ENCODE peak calls at places on chromosomes 6 and 20, in eight cellular contexts. Y, S, N, J, B, A, Z and G are unnamed samples.

GRCh38 chr20:60583741-60584140 is 625.5 kb downstream of the CDH26 start:
- DNase-seq in Y (no peak), S (no peak), N (no peak), J (no peak), B (no peak), A (no peak), Z (no peak), G (no peak)

GRCh38 chr6:126804255-126805064 is 314.0 kb upstream of the RSPO3 start:
- DNase-seq in Y (peak), S (no peak), N (peak), J (no peak), B (peak), A (no peak), Z (peak), G (peak)

GRCh38 chr6:119482850-119483285 is 133.3 kb upstream of the MAN1A1 start:
- DNase-seq in Y (no peak), S (no peak), N (no peak), J (no peak), B (no peak), A (no peak), Z (no peak), G (no peak)

GRCh38 chr6:145070791-145071190 is 664.5 kb downstream of the EPM2A start:
- DNase-seq in Y (peak), S (no peak), N (no peak), J (no peak), B (no peak), A (no peak), Z (no peak), G (no peak)

GRCh38 chr20:22204801-22205200 is 379.6 kb downstream of the FOXA2 start:
- DNase-seq in Y (no peak), S (no peak), N (no peak), J (no peak), B (no peak), A (no peak), Z (no peak), G (no peak)

GRCh38 chr20:881051-881820 is 34.9 kb downstream of the ANGPT4 start:
- DNase-seq in Y (peak), S (peak), N (no peak), J (no peak), B (peak), A (no peak), Z (no peak), G (no peak)

GRCh38 chr6:67854098-67854497 is 781.0 kb upstream of the ADGRB3 start:
- DNase-seq in Y (no peak), S (no peak), N (no peak), J (no peak), B (no peak), A (no peak), Z (no peak), G (no peak)

GRCh38 chr20:46027245-46027853 is 1.7 kb upstream of the SLC12A5 start:
- DNase-seq in Y (peak), S (no peak), N (peak), J (peak), B (peak), A (no peak), Z (peak), G (no peak)

GRCh38 chr6:31610891-31611425 is 4.1 kb upstream of the AIF1 start:
- DNase-seq in Y (no peak), S (no peak), N (no peak), J (no peak), B (no peak), A (no peak), Z (no peak), G (no peak)

GRCh38 chr6:75430631-75431345 is 62.8 kb downstream of the FILIP1 start:
- DNase-seq in Y (no peak), S (no peak), N (no peak), J (no peak), B (no peak), A (no peak), Z (no peak), G (no peak)

GRCh38 chr20:63551068-63551467 is 2.9 kb upstream of the FNDC11 start:
- DNase-seq in Y (no peak), S (no peak), N (no peak), J (no peak), B (no peak), A (no peak), Z (no peak), G (no peak)

GRCh38 chr20:10228330-10228729 is 9.7 kb downstream of the SNAP25 start:
- DNase-seq in Y (no peak), S (no peak), N (peak), J (no peak), B (no peak), A (no peak), Z (no peak), G (no peak)

GRCh38 chr20:51244496-51244895 is 221.6 kb upstream of the KCNG1 start:
- DNase-seq in Y (no peak), S (no peak), N (no peak), J (no peak), B (no peak), A (no peak), Z (no peak), G (no peak)

GRCh38 chr20:32521780-32522524 is 63.2 kb downstream of the NOL4L start:
- DNase-seq in Y (peak), S (no peak), N (peak), J (peak), B (peak), A (peak), Z (peak), G (peak)

GRCh38 chr20:2750343-2751251 is 49.8 kb downstream of the CPXM1 start:
- DNase-seq in Y (peak), S (no peak), N (peak), J (peak), B (peak), A (no peak), Z (peak), G (no peak)

GRCh38 chr20:10553326-10553984 is 118.3 kb downstream of the SLX4IP start:
- DNase-seq in Y (peak), S (no peak), N (peak), J (peak), B (peak), A (no peak), Z (peak), G (peak)

GRCh38 chr6:52598123-52598823 is 21.4 kb upstream of the TRAM2 start:
- DNase-seq in Y (peak), S (no peak), N (peak), J (peak), B (peak), A (peak), Z (peak), G (peak)

GRCh38 chr20:2386516-2387179 is 5.9 kb downstream of the TGM6 start:
- DNase-seq in Y (peak), S (no peak), N (no peak), J (no peak), B (no peak), A (no peak), Z (no peak), G (no peak)

GRCh38 chr20:54047741-54048140 is 22.7 kb downstream of the BCAS1 start:
- DNase-seq in Y (no peak), S (no peak), N (no peak), J (no peak), B (no peak), A (no peak), Z (no peak), G (no peak)

GRCh38 chr6:134176283-134176975 is 124.0 kb upstream of the SLC2A12 start:
- DNase-seq in Y (peak), S (no peak), N (no peak), J (peak), B (no peak), A (no peak), Z (no peak), G (peak)

GRCh38 chr6:63572733-63573139 is 456 bp downstream of the LOC128125822 start:
- DNase-seq in Y (no peak), S (no peak), N (no peak), J (no peak), B (no peak), A (no peak), Z (peak), G (peak)

GRCh38 chr20:50372770-50373088 is 137.5 kb upstream of the PTPN1 start:
- DNase-seq in Y (peak), S (no peak), N (peak), J (no peak), B (peak), A (no peak), Z (peak), G (no peak)

GRCh38 chr6:157143171-157143884 is 180.0 kb downstream of the TMEM242 start:
- DNase-seq in Y (peak), S (no peak), N (no peak), J (no peak), B (no peak), A (no peak), Z (no peak), G (peak)

GRCh38 chr20:2169456-2170088 is 67.9 kb downstream of the STK35 start:
- DNase-seq in Y (no peak), S (no peak), N (no peak), J (no peak), B (no peak), A (no peak), Z (no peak), G (no peak)

GRCh38 chr6:38973178-38974057 is 75.2 kb upstream of the GLP1R start:
- DNase-seq in Y (peak), S (peak), N (peak), J (no peak), B (peak), A (no peak), Z (peak), G (peak)

GRCh38 chr20:38599410-38599882 is 2.2 kb upstream of the ARHGAP40 start:
- DNase-seq in Y (no peak), S (no peak), N (peak), J (no peak), B (no peak), A (no peak), Z (peak), G (peak)

GRCh38 chr20:13317439-13317838 is 96.4 kb downstream of the ISM1 start:
- DNase-seq in Y (no peak), S (no peak), N (no peak), J (no peak), B (no peak), A (no peak), Z (no peak), G (no peak)

GRCh38 chr20:13322198-13322597 is 101.1 kb downstream of the ISM1 start:
- DNase-seq in Y (no peak), S (no peak), N (peak), J (no peak), B (no peak), A (no peak), Z (no peak), G (no peak)

GRCh38 chr20:13320702-13321101 is 99.6 kb downstream of the ISM1 start:
- DNase-seq in Y (no peak), S (no peak), N (no peak), J (no peak), B (no peak), A (no peak), Z (no peak), G (no peak)

GRCh38 chr20:13321416-13321815 is 100.3 kb downstream of the ISM1 start:
- DNase-seq in Y (no peak), S (no peak), N (no peak), J (no peak), B (no peak), A (no peak), Z (no peak), G (no peak)

GRCh38 chr20:13318871-13319521 is 97.9 kb downstream of the ISM1 start:
- DNase-seq in Y (no peak), S (no peak), N (no peak), J (no peak), B (no peak), A (no peak), Z (no peak), G (no peak)
- TF ChIP-seq USF2 in Y (no peak), S (peak), N (no peak), J (no peak), B (no peak), A (no peak), Z (no peak), G (no peak)

GRCh38 chr6:11830105-11830504 is 51.5 kb upstream of the ADTRP start:
- DNase-seq in Y (no peak), S (no peak), N (no peak), J (no peak), B (no peak), A (no peak), Z (no peak), G (no peak)
- TF ChIP-seq USF2 in Y (no peak), S (no peak), N (no peak), J (no peak), B (no peak), A (no peak), Z (no peak), G (no peak)

DNA sequence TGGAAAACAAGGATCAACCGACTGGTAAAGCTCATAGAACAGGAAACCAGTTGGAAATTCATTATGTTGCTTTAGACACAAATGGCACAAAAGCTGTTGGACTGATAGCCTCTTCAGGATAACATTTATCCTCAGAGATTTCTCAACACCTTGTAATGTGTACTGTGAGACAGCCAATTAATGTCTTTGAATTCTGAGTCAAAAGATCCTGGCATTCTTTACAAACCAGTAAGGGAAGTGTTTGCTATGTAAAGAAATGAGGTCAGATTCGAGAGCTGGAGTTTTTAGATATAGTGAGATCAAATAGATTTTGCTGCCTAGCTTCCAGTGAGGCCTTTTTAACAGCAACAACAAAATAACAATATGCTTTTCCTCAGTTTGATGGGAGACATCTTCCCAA is 439.2 kb downstream of the C6orf118 start:
- DNase-seq in Y (no peak), S (no peak), N (no peak), J (no peak), B (no peak), A (no peak), Z (no peak), G (no peak)
- TF ChIP-seq USF2 in Y (no peak), S (no peak), N (no peak), J (no peak), B (no peak), A (no peak), Z (no peak), G (no peak)

GRCh38 chr6:19569563-19569962 is 267.6 kb upstream of the ID4 start:
- DNase-seq in Y (no peak), S (no peak), N (no peak), J (no peak), B (no peak), A (no peak), Z (no peak), G (no peak)
- TF ChIP-seq USF2 in Y (no peak), S (no peak), N (no peak), J (no peak), B (no peak), A (no peak), Z (no peak), G (no peak)

GRCh38 chr6:142845143-142845571 is 99.8 kb downstream of the HIVEP2 start:
- DNase-seq in Y (no peak), S (no peak), N (no peak), J (no peak), B (no peak), A (no peak), Z (no peak), G (no peak)

GRCh38 chr6:142846459-142846831 is 98.5 kb downstream of the HIVEP2 start:
- DNase-seq in Y (peak), S (no peak), N (no peak), J (no peak), B (no peak), A (no peak), Z (no peak), G (no peak)

GRCh38 chr6:142846883-142847287 is 98.1 kb downstream of the HIVEP2 start:
- DNase-seq in Y (peak), S (no peak), N (peak), J (no peak), B (no peak), A (no peak), Z (no peak), G (no peak)

GRCh38 chr6:142844065-142844755 is 100.8 kb downstream of the HIVEP2 start:
- DNase-seq in Y (peak), S (no peak), N (no peak), J (no peak), B (no peak), A (no peak), Z (no peak), G (no peak)

GRCh38 chr6:142845624-142846458 is 99.1 kb downstream of the HIVEP2 start:
- DNase-seq in Y (peak), S (no peak), N (peak), J (peak), B (no peak), A (no peak), Z (no peak), G (peak)
- TF ChIP-seq USF2 in Y (no peak), S (no peak), N (no peak), J (no peak), B (no peak), A (no peak), Z (no peak), G (no peak)

DNA sequence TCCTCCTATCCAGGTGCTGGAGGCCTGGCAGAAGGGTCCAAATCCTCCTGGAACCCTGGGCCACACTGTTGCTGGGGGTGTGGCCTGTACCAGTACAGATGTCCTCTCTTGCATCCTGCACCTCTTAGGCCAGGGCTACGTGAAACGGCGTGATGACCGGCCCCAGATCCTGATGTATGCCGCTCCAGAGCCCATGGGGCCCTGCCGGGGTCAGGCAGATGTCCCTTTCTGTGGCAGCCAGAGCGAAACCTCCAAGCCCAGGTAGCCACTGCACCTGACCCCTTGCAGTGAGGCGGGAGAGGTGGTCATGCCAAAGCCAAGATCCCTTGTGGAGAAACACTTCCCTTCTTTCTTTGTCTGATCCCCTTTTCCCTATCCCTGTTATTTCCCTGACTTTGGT is 14.2 kb downstream of the DNPH1 start:
- DNase-seq in Y (no peak), S (no peak), N (no peak), J (no peak), B (no peak), A (no peak), Z (no peak), G (no peak)
- TF ChIP-seq USF2 in Y (no peak), S (no peak), N (no peak), J (no peak), B (no peak), A (no peak), Z (no peak), G (no peak)

DNA sequence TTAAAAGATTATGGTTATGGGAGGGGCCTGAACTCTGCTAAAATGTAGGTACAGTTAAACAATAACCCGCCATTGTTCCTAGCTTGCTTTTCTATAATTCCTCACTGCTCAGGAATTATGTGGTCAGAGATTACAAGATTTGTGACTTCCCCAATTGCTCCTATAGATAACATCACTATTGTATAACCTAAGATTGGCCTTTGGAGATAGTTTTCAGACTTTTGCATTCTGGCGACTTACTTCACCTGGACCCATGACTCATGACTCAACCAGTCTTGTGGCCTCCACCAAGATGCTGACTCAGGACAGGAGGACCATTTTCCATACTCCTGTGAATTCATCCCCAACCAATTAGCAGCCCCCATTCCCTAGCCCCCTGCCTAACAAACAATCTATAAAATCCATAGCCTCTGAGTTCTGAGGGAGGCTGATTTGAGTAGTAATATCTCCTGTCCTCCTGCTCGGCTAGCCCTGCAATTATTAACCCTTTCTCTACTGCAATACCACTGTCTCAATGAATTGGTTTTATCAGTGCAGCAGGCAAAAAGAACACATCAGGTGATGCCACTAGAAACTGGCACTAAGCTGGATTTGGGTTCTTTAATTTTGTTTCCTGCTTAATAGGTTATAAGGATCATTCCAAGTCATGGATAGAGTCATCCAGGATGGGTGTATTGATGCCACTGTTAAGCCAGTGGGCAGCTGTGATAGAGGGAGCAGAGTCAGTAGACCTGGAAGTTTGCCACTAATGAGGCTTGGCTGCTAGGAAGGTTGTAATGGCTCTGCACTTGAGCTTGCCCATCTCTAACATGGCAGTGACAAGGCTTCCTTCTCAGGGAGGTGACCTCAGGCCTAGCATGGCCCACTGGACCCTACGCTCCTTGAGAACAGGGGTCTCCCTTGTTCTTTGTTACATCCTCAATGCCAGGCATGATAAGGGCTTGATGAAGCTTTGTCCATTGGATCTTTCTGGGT is 154.8 kb downstream of the CD83 start:
- DNase-seq in Y (peak), S (no peak), N (no peak), J (no peak), B (no peak), A (no peak), Z (no peak), G (no peak)
- TF ChIP-seq USF2 in Y (no peak), S (no peak), N (no peak), J (no peak), B (no peak), A (no peak), Z (no peak), G (no peak)

GRCh38 chr6:35034411-35035171 is 106.5 kb downstream of the TCP11 start:
- DNase-seq in Y (no peak), S (no peak), N (no peak), J (no peak), B (no peak), A (no peak), Z (no peak), G (no peak)
- TF ChIP-seq USF2 in Y (no peak), S (no peak), N (no peak), J (no peak), B (no peak), A (no peak), Z (no peak), G (no peak)

GRCh38 chr6:12941422-12941821 is 224.9 kb downstream of the PHACTR1 start:
- DNase-seq in Y (no peak), S (no peak), N (no peak), J (no peak), B (no peak), A (no peak), Z (no peak), G (no peak)
- TF ChIP-seq USF2 in Y (no peak), S (no peak), N (no peak), J (no peak), B (no peak), A (no peak), Z (no peak), G (no peak)